ENCODE peak calls at places on chromosome 7, in six cellular contexts. O is Daoy; Z is T-helper 1 cell; F is occipital lobe; L is activated naive CD4-positive, alpha-beta T cell treated with anti-CD3 and anti-CD28 coated beads for 36 hours; P is spleen. T is an unnamed sample.

GRCh38 chr7:95317546-95317945 is 6.8 kb downstream of the PON1 start:
- DNase-seq in Z (no peak), O (no peak), P (no peak), F (no peak), L (no peak), T (no peak)

GRCh38 chr7:117435475-117436043 is 8.3 kb upstream of the ASZ1 start:
- DNase-seq in L (peak), O (peak), Z (no peak), F (no peak), P (no peak), T (no peak)

GRCh38 chr7:34208878-34209621 is 303.7 kb downstream of the BMPER start:
- DNase-seq in L (no peak), P (no peak), Z (no peak), F (peak), O (no peak), T (no peak)

GRCh38 chr7:82397846-82398245 is 45.7 kb downstream of the CACNA2D1 start:
- DNase-seq in L (no peak), F (no peak), Z (no peak), O (no peak), P (no peak), T (no peak)

GRCh38 chr7:134778941-134779740 is at the start of gene CALD1:
- DNase-seq in L (no peak), Z (no peak), F (peak), O (peak), P (no peak), T (no peak)

GRCh38 chr7:130917669-130918128 is 183.7 kb upstream of the KLF14 start:
- DNase-seq in Z (no peak), L (no peak), O (peak), F (no peak), P (no peak), T (no peak)

GRCh38 chr7:25885057-25885576 is 266.9 kb upstream of the NFE2L3 start:
- DNase-seq in F (no peak), P (no peak), O (no peak), Z (no peak), L (no peak), T (no peak)

GRCh38 chr7:74462707-74463100 is 9.0 kb downstream of the GTF2IRD1 start:
- DNase-seq in L (no peak), F (no peak), Z (no peak), P (no peak), O (no peak), T (no peak)

GRCh38 chr7:134910214-134910890 is 76.0 kb upstream of the AGBL3 start:
- DNase-seq in L (no peak), O (no peak), P (no peak), Z (no peak), F (no peak), T (no peak)

GRCh38 chr7:2143981-2144595 is 88.7 kb downstream of the MAD1L1 start:
- DNase-seq in F (no peak), Z (no peak), O (no peak), L (no peak), P (no peak), T (no peak)

GRCh38 chr7:44195901-44196300 is 4.9 kb upstream of the YKT6 start:
- DNase-seq in L (peak), F (no peak), P (no peak), O (no peak), Z (no peak), T (no peak)

GRCh38 chr7:6486438-6487183 is 38.9 kb upstream of the DAGLB start:
- DNase-seq in L (no peak), P (no peak), O (no peak), Z (no peak), F (no peak), T (no peak)

GRCh38 chr7:101677421-101678137 is 48.5 kb upstream of the MYL10 start:
- DNase-seq in O (peak), Z (no peak), P (no peak), L (no peak), F (no peak), T (no peak)

GRCh38 chr7:134362587-134363483 is 46.1 kb upstream of the SLC35B4 start:
- DNase-seq in O (no peak), L (no peak), F (no peak), P (no peak), Z (no peak), T (no peak)

GRCh38 chr7:82678716-82679115 is 235.1 kb upstream of the CACNA2D1 start:
- DNase-seq in P (no peak), Z (no peak), F (no peak), L (no peak), O (no peak), T (no peak)

GRCh38 chr7:147611402-147611801 is 979.2 kb upstream of the C7orf33 start:
- DNase-seq in O (no peak), P (no peak), F (no peak), L (no peak), Z (no peak), T (no peak)

GRCh38 chr7:121341933-121342332 is 13.1 kb downstream of the WNT16 start:
- DNase-seq in P (no peak), L (no peak), Z (no peak), O (no peak), F (no peak), T (no peak)

GRCh38 chr7:124263232-124263827 is 230.5 kb upstream of the TMEM229A start:
- DNase-seq in L (no peak), F (no peak), P (no peak), O (peak), Z (no peak), T (no peak)

GRCh38 chr7:42138691-42139090 is 98.3 kb downstream of the GLI3 start:
- DNase-seq in Z (no peak), F (no peak), P (no peak), O (no peak), L (no peak), T (no peak)

GRCh38 chr7:17095001-17095574 is 203.4 kb upstream of the AHR start:
- DNase-seq in O (peak), L (no peak), F (no peak), Z (no peak), P (no peak), T (no peak)

GRCh38 chr7:144437370-144438191 is 34.1 kb upstream of the NOBOX start:
- DNase-seq in O (peak), Z (no peak), P (no peak), F (peak), L (peak), T (peak)

GRCh38 chr7:127705461-127705959 is 53.5 kb downstream of the SND1 start:
- DNase-seq in F (no peak), Z (no peak), O (no peak), P (no peak), L (no peak), T (no peak)

T was measured in activated CD4-positive, alpha-beta T cell treated with anti-CD3 and anti-CD28 coated beads for 4 hours.